ENCODE peak calls at places on chromosomes 3 and 15, in five cellular contexts. Y, K, U, M and H are unnamed samples.

GRCh38 chr3:22960326-22960984 is 242.7 kb upstream of the UBE2E2 start:
- DNase-seq in M (peak), Y (peak), U (no peak), K (peak), H (peak)

GRCh38 chr3:187992609-187993008 is 161.3 kb upstream of the LPP start:
- DNase-seq in M (no peak), Y (no peak), K (no peak), U (no peak), H (no peak)

GRCh38 chr3:151178208-151178845 is 24.7 kb downstream of the GPR171 start:
- DNase-seq in M (no peak), K (no peak), U (no peak), Y (no peak), H (no peak)

GRCh38 chr15:74664028-74664616 is 31.7 kb downstream of the EDC3 start:
- DNase-seq in U (peak), M (no peak), K (peak), Y (peak), H (no peak)

GRCh38 chr3:13861461-13861860 is 18.4 kb downstream of the WNT7A start:
- DNase-seq in K (no peak), M (no peak), Y (no peak), U (no peak), H (no peak)

GRCh38 chr3:47019201-47019600 is 39.7 kb downstream of the NBEAL2 start:
- DNase-seq in U (no peak), Y (no peak), M (no peak), K (no peak), H (no peak)

GRCh38 chr3:99838755-99839154 is 21.1 kb downstream of the CMSS1 start:
- DNase-seq in U (no peak), M (no peak), K (no peak), Y (no peak), H (no peak)

GRCh38 chr3:123552095-123552714 is 32.6 kb downstream of the HACD2 start:
- DNase-seq in U (no peak), M (no peak), Y (peak), K (no peak), H (no peak)

GRCh38 chr3:14228611-14229470 is 50.2 kb downstream of the LSM3 start:
- DNase-seq in U (no peak), M (no peak), Y (no peak), K (no peak), H (no peak)

GRCh38 chr3:122409392-122409791 is 6.5 kb downstream of the WDR5B start:
- DNase-seq in U (no peak), M (no peak), K (no peak), Y (no peak), H (no peak)